ENCODE peak calls at places on chromosome 3, in five cellular contexts. G is hypothalamus, I is AG08395, T is ovary, C is NT2/D1. O is an unnamed sample.

GRCh38 chr3:153160451-153161137 is 1.4 kb upstream of the RAP2B start:
- DNase-seq in I (peak; percentile 78), C (peak; percentile 75), G (peak; percentile 71), T (peak; percentile 81), O (peak; percentile 57)

GRCh38 chr3:11455977-11456376 is 183.8 kb downstream of the ATG7 start:
- DNase-seq in C (no peak), T (no peak), I (no peak), G (no peak), O (no peak)

GRCh38 chr3:53721187-53721946 is 124.9 kb downstream of the CHDH start:
- DNase-seq in T (no peak), G (no peak), I (peak; percentile 47), C (no peak), O (no peak)

GRCh38 chr3:179446501-179446900 is 4.8 kb downstream of the GNB4 start:
- DNase-seq in G (no peak), C (no peak), T (no peak), I (no peak), O (no peak)

GRCh38 chr3:140911822-140912221 is 29.8 kb upstream of the SLC25A36 start:
- DNase-seq in I (no peak), G (no peak), C (no peak), T (no peak), O (no peak)

GRCh38 chr3:134795776-134796312 is 784 bp downstream of the EPHB1 start:
- DNase-seq in C (no peak), I (peak; percentile 37), G (no peak), T (peak; percentile 19), O (no peak)

GRCh38 chr3:186790261-186790981 is 7.0 kb downstream of the EIF4A2 start:
- DNase-seq in I (peak; percentile 40), T (no peak), G (no peak), C (no peak), O (no peak)

GRCh38 chr3:20511863-20512262 is 325.9 kb upstream of the SGO1 start:
- DNase-seq in T (no peak), C (peak; percentile 44), G (no peak), I (peak; percentile 72), O (no peak)

GRCh38 chr3:60752800-60753199 is 498.5 kb downstream of the FHIT start:
- DNase-seq in I (peak; percentile 66), G (no peak), T (no peak), C (no peak), O (no peak)

GRCh38 chr3:189301479-189301878 is 129.7 kb downstream of the TPRG1 start:
- DNase-seq in I (no peak), C (no peak), T (no peak), G (no peak), O (no peak)

GRCh38 chr3:23183114-23183513 is 20.0 kb upstream of the UBE2E2 start:
- DNase-seq in C (no peak), I (no peak), T (no peak), G (no peak), O (no peak)

GRCh38 chr3:139934557-139935070 is 371 bp upstream of the CLSTN2 start:
- DNase-seq in I (peak; percentile 5), T (peak; percentile 81), C (peak; percentile 75), G (peak; percentile 55), O (no peak)

GRCh38 chr3:37599779-37600178 is 261.9 kb upstream of the CTDSPL start:
- DNase-seq in T (no peak), I (no peak), C (no peak), G (no peak), O (no peak)

GRCh38 chr3:11553436-11554235 is 90.1 kb downstream of the VGLL4 start:
- DNase-seq in G (no peak), T (peak; percentile 68), I (no peak), C (no peak), O (no peak)

GRCh38 chr3:71533588-71533987 is 49.9 kb downstream of the FOXP1 start:
- DNase-seq in T (no peak), G (no peak), I (no peak), C (no peak), O (no peak)

GRCh38 chr3:72003936-72004335 is 219.0 kb upstream of the PROK2 start:
- DNase-seq in T (no peak), C (no peak), I (no peak), G (no peak), O (no peak)

GRCh38 chr3:43287514-43287913 is 1.2 kb downstream of the SNRK start:
- DNase-seq in T (no peak), G (no peak), C (no peak), I (no peak), O (no peak)

GRCh38 chr3:175057406-175057805 is 198.3 kb downstream of the NAALADL2 start:
- DNase-seq in T (no peak), G (no peak), C (peak; percentile 6), I (no peak), O (no peak)

GRCh38 chr3:53478166-53478830 is 16.1 kb upstream of the CACNA1D start:
- DNase-seq in I (no peak), C (no peak), G (no peak), T (no peak), O (no peak)